ENCODE peak calls at places on chromosomes 5 and 9, in five cellular contexts. C, M, D, F and B are unnamed samples.

GRCh38 chr5:117741655-117742226 is 1167.1 kb upstream of the SEMA6A start:
- DNase-seq in D (no peak), M (no peak), F (no peak), C (no peak), B (no peak)

GRCh38 chr5:157870837-157871834 is 12.2 kb upstream of the CLINT1 start:
- DNase-seq in D (peak), C (peak), M (no peak), F (no peak), B (no peak)

GRCh38 chr9:129665008-129665771 is at the start of gene PRRX2:
- DNase-seq in D (no peak), M (no peak), F (peak), C (no peak), B (peak)

GRCh38 chr9:79471577-79472543 is 99.9 kb upstream of the TLE4 start:
- DNase-seq in F (no peak), D (no peak), M (no peak), C (no peak), B (peak)

GRCh38 chr9:136488247-136489214 is 5.7 kb upstream of the SEC16A start:
- DNase-seq in D (no peak), C (no peak), F (peak), M (no peak), B (peak)

GRCh38 chr9:70835323-70835722 is 286.1 kb downstream of the TRPM3 start:
- DNase-seq in D (no peak), C (no peak), F (no peak), M (no peak), B (no peak)

GRCh38 chr5:1337490-1338195 is 7.3 kb downstream of the CLPTM1L start:
- DNase-seq in C (no peak), M (no peak), F (no peak), D (no peak), B (no peak)

GRCh38 chr9:17436854-17437253 is 142.0 kb upstream of the SH3GL2 start:
- DNase-seq in C (no peak), M (no peak), D (no peak), F (no peak), B (no peak)

GRCh38 chr9:21766096-21766495 is 36.3 kb upstream of the MTAP start:
- DNase-seq in F (no peak), D (peak), C (no peak), M (no peak), B (no peak)

DNA sequence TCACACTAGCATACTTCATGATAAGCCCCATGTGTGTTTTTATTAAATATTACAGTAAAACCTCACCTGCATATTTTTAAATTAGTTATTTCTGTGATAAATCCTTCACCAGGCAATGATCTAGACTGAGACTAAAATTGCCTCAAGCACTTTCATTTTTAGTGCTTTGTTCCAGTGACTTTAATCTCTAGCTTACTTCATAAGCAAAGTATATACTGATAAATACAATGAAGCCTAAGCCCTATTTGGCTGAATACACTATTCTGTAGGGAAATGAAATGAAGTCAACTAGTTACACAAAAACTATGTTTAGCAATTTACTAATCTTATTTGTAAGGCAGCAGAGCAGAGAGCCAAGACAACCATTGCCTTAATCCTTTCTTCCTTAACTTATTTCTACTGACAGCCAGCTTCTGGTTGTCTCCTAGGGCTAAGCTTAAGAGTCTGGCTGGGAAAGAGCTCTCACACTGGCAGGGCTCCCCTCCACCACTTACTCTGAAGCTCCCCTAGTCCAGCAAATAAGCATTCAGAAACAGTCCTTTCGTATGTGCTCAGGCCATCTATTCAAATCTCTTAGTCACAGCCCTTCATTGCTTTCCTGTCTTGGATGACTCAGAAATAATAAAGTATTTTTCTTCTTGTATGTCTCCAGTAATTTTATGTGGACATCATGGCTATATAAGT is 31.4 kb upstream of the MTAP start:
- DNase-seq in F (no peak), C (peak), M (no peak), D (no peak), B (no peak)
- TF ChIP-seq ZBTB33 in F (no peak), C (no peak), M (no peak), D (no peak), B (no peak)

GRCh38 chr5:141634162-141634561 is 2.5 kb downstream of the HDAC3 start:
- DNase-seq in D (no peak), M (peak), F (no peak), C (no peak), B (no peak)
- TF ChIP-seq ZBTB33 in D (no peak), M (no peak), F (no peak), C (no peak), B (no peak)

DNA sequence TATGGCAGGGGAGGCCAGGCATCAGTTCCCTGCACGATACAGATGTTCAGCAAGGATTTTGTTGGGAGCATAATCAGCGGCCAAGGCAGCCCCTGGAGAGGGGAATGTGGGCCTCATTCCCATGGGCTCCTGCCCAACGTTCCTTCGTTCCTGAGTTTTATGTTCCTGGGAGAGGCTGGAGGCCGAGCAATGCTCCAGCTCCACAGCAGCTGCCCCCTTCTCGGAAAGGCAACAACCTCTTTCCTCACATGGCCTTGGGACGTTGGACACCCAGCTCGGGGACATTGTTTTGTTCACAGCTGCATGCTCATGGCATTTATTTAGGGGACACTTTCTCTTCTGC is 63.8 kb upstream of the COL15A1 start:
- DNase-seq in C (no peak), F (no peak), M (no peak), D (no peak), B (no peak)
- TF ChIP-seq ZBTB33 in C (no peak), F (no peak), M (no peak), D (no peak), B (no peak)

DNA sequence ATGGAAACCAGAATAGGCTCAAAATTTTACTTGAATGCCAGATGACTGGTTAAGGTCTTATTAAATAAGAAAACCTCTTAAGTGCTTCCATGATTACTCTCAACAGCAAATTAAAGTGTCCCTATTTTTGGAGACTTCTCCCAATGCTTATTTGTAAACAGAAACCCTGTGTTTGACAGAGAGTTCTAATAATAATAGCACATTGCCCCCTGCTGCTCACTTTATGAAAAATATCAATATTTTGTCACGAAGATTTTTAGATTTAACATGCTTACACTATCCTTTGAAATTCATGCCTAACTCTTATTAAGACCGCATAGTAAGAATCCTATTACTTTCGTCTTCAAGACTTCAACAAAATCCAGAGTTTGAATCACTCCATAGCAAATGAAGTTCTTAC is 75.4 kb upstream of the PRRC1 start:
- DNase-seq in F (no peak), D (no peak), C (no peak), M (no peak), B (peak)
- TF ChIP-seq ZBTB33 in F (no peak), D (no peak), C (no peak), M (no peak), B (no peak)

DNA sequence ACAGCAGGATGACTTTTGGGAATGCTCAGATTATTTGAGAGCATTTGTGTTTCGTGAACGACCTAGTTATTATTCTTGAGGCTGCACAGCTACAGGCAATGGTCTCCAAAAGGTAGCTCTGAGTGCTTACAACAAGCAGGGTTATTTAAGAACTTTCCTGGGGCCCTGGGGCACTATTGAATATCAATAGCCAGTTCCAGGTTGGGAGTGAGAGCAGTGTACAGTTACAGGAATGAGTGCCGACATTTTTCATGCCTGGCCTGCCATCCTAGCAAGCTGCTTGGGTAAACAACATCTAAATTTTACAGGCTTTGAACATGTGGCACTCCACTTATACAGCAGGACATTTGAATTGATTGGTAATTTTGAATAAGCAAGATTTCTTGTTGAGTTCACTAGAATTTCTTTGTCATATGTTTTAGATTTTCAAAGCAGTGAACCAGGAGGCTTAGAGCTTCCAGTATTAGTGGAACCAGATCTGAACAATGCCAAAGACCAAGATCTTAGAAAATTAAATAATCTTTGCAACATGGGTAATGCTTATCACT is 171.9 kb upstream of the GDNF start:
- DNase-seq in M (no peak), F (no peak), D (no peak), C (no peak), B (no peak)
- TF ChIP-seq ZBTB33 in M (no peak), F (no peak), D (no peak), C (no peak), B (no peak)

DNA sequence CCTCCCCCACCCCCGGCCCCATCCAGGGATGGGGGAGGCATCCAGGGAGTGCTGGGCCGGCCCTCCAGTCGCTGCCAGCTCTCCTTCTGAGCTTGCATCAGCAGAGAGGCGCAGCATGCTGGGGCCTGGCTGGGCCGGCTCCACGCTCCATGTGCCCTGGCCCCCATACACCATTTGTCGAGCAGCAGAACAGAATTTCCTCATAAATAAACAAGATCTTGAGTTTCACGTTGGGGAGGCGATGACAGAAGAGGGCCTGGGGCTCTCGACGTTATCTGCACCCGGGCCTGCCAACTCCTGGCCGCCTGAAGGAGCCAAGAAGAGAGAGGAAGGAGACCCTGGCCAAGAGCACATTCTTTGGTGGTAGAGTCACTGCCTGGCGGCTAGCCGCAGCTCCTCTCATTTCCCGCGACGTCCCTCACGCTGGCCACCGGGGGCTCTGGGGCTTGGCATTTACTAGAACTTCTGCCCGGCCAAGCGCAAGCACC is 177.0 kb downstream of the FGF18 start:
- DNase-seq in M (no peak), D (no peak), C (no peak), F (no peak), B (no peak)
- TF ChIP-seq ZBTB33 in M (no peak), D (peak), C (no peak), F (no peak), B (peak)

DNA sequence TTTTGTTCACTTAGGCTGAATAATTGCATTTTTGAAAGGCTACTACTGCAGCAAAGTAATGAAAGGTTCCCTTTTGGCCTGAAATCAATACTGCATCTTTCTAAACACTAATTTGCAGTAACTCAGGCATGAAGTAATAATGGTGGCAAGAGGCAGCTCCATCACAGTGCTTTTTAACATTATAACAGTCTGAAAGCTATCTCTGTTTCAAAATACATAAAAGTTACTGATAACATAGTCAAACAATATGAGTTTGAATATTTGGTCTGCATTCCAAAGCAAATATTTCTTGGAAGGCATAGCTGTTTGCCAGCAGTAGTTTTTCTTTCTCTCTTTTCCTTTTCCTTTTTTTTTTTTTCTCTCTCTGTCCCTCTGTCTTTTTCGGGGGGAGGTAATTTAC is 113.4 kb downstream of the FBN2 start:
- DNase-seq in F (no peak), C (no peak), M (no peak), D (no peak), B (no peak)
- TF ChIP-seq ZBTB33 in F (no peak), C (no peak), M (no peak), D (no peak), B (no peak)

GRCh38 chr5:10691826-10692785 is 68.9 kb downstream of the DAP start:
- DNase-seq in D (no peak), M (no peak), C (no peak), F (no peak), B (no peak)
- TF ChIP-seq ZBTB33 in D (no peak), M (no peak), C (no peak), F (no peak), B (no peak)